ENCODE peak calls at places on chromosome 3, in six cellular contexts. One of them, this sample, is unnamed.

GRCh38 chr3:168671091-168671490 is 575.4 kb upstream of the GOLIM4 start:
- DNase-seq in NCI-H2081: peak
- DNase-seq in OCI-M1: peak
- DNase-seq in activated CD8-positive, alpha-beta memory T cell treated with anti-CD3 and anti-CD28 coated beads for 24 hours: no peak
- DNase-seq in fibroblast of pulmonary artery: no peak
- DNase-seq in kidney tubule cell: no peak
- DNase-seq in this sample: no peak

GRCh38 chr3:178950676-178951075 is 120.9 kb downstream of the ZMAT3 start:
- DNase-seq in NCI-H2081: no peak
- DNase-seq in OCI-M1: no peak
- DNase-seq in activated CD8-positive, alpha-beta memory T cell treated with anti-CD3 and anti-CD28 coated beads for 24 hours: no peak
- DNase-seq in fibroblast of pulmonary artery: peak
- DNase-seq in kidney tubule cell: peak
- DNase-seq in this sample: no peak

GRCh38 chr3:145716519-145716918 is 444.5 kb downstream of the PLOD2 start:
- DNase-seq in NCI-H2081: no peak
- DNase-seq in OCI-M1: no peak
- DNase-seq in activated CD8-positive, alpha-beta memory T cell treated with anti-CD3 and anti-CD28 coated beads for 24 hours: no peak
- DNase-seq in fibroblast of pulmonary artery: peak
- DNase-seq in kidney tubule cell: no peak
- DNase-seq in this sample: no peak

GRCh38 chr3:197337656-197338055 is 39.2 kb upstream of the DLG1 start:
- DNase-seq in NCI-H2081: no peak
- DNase-seq in OCI-M1: no peak
- DNase-seq in activated CD8-positive, alpha-beta memory T cell treated with anti-CD3 and anti-CD28 coated beads for 24 hours: no peak
- DNase-seq in fibroblast of pulmonary artery: no peak
- DNase-seq in kidney tubule cell: peak
- DNase-seq in this sample: no peak

GRCh38 chr3:150760431-150761200 is 2.4 kb downstream of the SIAH2 start:
- DNase-seq in NCI-H2081: no peak
- DNase-seq in OCI-M1: peak
- DNase-seq in activated CD8-positive, alpha-beta memory T cell treated with anti-CD3 and anti-CD28 coated beads for 24 hours: no peak
- DNase-seq in fibroblast of pulmonary artery: no peak
- DNase-seq in kidney tubule cell: no peak
- DNase-seq in this sample: no peak

GRCh38 chr3:71659758-71660666 is 65.2 kb downstream of the EIF4E3 start:
- DNase-seq in NCI-H2081: no peak
- DNase-seq in OCI-M1: no peak
- DNase-seq in activated CD8-positive, alpha-beta memory T cell treated with anti-CD3 and anti-CD28 coated beads for 24 hours: no peak
- DNase-seq in fibroblast of pulmonary artery: no peak
- DNase-seq in kidney tubule cell: no peak
- DNase-seq in this sample: no peak

GRCh38 chr3:65436580-65436979 is 602.1 kb downstream of the MAGI1 start:
- DNase-seq in NCI-H2081: peak
- DNase-seq in OCI-M1: peak
- DNase-seq in activated CD8-positive, alpha-beta memory T cell treated with anti-CD3 and anti-CD28 coated beads for 24 hours: no peak
- DNase-seq in fibroblast of pulmonary artery: peak
- DNase-seq in kidney tubule cell: peak
- DNase-seq in this sample: no peak

GRCh38 chr3:79184226-79184625 is 583.6 kb downstream of the ROBO1 start:
- DNase-seq in NCI-H2081: no peak
- DNase-seq in OCI-M1: peak
- DNase-seq in activated CD8-positive, alpha-beta memory T cell treated with anti-CD3 and anti-CD28 coated beads for 24 hours: no peak
- DNase-seq in fibroblast of pulmonary artery: no peak
- DNase-seq in kidney tubule cell: no peak
- DNase-seq in this sample: no peak

GRCh38 chr3:52310861-52311566 is 5.1 kb upstream of the DNAH1 start:
- DNase-seq in NCI-H2081: no peak
- DNase-seq in OCI-M1: no peak
- DNase-seq in activated CD8-positive, alpha-beta memory T cell treated with anti-CD3 and anti-CD28 coated beads for 24 hours: peak
- DNase-seq in fibroblast of pulmonary artery: no peak
- DNase-seq in kidney tubule cell: no peak
- DNase-seq in this sample: peak

GRCh38 chr3:4978259-4978965 is 825 bp upstream of the BHLHE40 start:
- DNase-seq in NCI-H2081: peak
- DNase-seq in OCI-M1: peak
- DNase-seq in activated CD8-positive, alpha-beta memory T cell treated with anti-CD3 and anti-CD28 coated beads for 24 hours: no peak
- DNase-seq in fibroblast of pulmonary artery: peak
- DNase-seq in kidney tubule cell: peak
- DNase-seq in this sample: peak

GRCh38 chr3:106913111-106913698 is 464.0 kb upstream of the CCDC54 start:
- DNase-seq in NCI-H2081: no peak
- DNase-seq in OCI-M1: no peak
- DNase-seq in activated CD8-positive, alpha-beta memory T cell treated with anti-CD3 and anti-CD28 coated beads for 24 hours: no peak
- DNase-seq in fibroblast of pulmonary artery: peak
- DNase-seq in kidney tubule cell: peak
- DNase-seq in this sample: no peak

GRCh38 chr3:3464131-3464530 is 284.6 kb upstream of the CRBN start:
- DNase-seq in NCI-H2081: no peak
- DNase-seq in OCI-M1: no peak
- DNase-seq in activated CD8-positive, alpha-beta memory T cell treated with anti-CD3 and anti-CD28 coated beads for 24 hours: no peak
- DNase-seq in fibroblast of pulmonary artery: no peak
- DNase-seq in kidney tubule cell: no peak
- DNase-seq in this sample: no peak

GRCh38 chr3:138124689-138125420 is 7.3 kb downstream of the A4GNT start:
- DNase-seq in NCI-H2081: no peak
- DNase-seq in OCI-M1: no peak
- DNase-seq in activated CD8-positive, alpha-beta memory T cell treated with anti-CD3 and anti-CD28 coated beads for 24 hours: no peak
- DNase-seq in fibroblast of pulmonary artery: peak
- DNase-seq in kidney tubule cell: no peak
- DNase-seq in this sample: no peak

GRCh38 chr3:104907507-104907906 is 459.2 kb upstream of the ALCAM start:
- DNase-seq in NCI-H2081: no peak
- DNase-seq in OCI-M1: no peak
- DNase-seq in activated CD8-positive, alpha-beta memory T cell treated with anti-CD3 and anti-CD28 coated beads for 24 hours: no peak
- DNase-seq in fibroblast of pulmonary artery: peak
- DNase-seq in kidney tubule cell: peak
- DNase-seq in this sample: no peak

GRCh38 chr3:177764377-177764912 is 567.2 kb upstream of the TBL1XR1 start:
- DNase-seq in NCI-H2081: no peak
- DNase-seq in OCI-M1: no peak
- DNase-seq in activated CD8-positive, alpha-beta memory T cell treated with anti-CD3 and anti-CD28 coated beads for 24 hours: no peak
- DNase-seq in fibroblast of pulmonary artery: peak
- DNase-seq in kidney tubule cell: no peak
- DNase-seq in this sample: no peak

GRCh38 chr3:117892431-117892841 is 1142.2 kb downstream of the IGSF11 start:
- DNase-seq in NCI-H2081: no peak
- DNase-seq in OCI-M1: no peak
- DNase-seq in activated CD8-positive, alpha-beta memory T cell treated with anti-CD3 and anti-CD28 coated beads for 24 hours: no peak
- DNase-seq in fibroblast of pulmonary artery: peak
- DNase-seq in kidney tubule cell: peak
- DNase-seq in this sample: no peak

GRCh38 chr3:64674591-64675076 is 13.2 kb downstream of the ADAMTS9 start:
- DNase-seq in NCI-H2081: no peak
- DNase-seq in OCI-M1: no peak
- DNase-seq in activated CD8-positive, alpha-beta memory T cell treated with anti-CD3 and anti-CD28 coated beads for 24 hours: no peak
- DNase-seq in fibroblast of pulmonary artery: no peak
- DNase-seq in kidney tubule cell: peak
- DNase-seq in this sample: no peak

GRCh38 chr3:50664959-50665602 is 9.6 kb upstream of the DOCK3 start:
- DNase-seq in NCI-H2081: no peak
- DNase-seq in OCI-M1: no peak
- DNase-seq in activated CD8-positive, alpha-beta memory T cell treated with anti-CD3 and anti-CD28 coated beads for 24 hours: peak
- DNase-seq in fibroblast of pulmonary artery: no peak
- DNase-seq in kidney tubule cell: no peak
- DNase-seq in this sample: no peak

GRCh38 chr3:17915341-17915740 is 172.9 kb upstream of the TBC1D5 start:
- DNase-seq in NCI-H2081: no peak
- DNase-seq in OCI-M1: peak
- DNase-seq in activated CD8-positive, alpha-beta memory T cell treated with anti-CD3 and anti-CD28 coated beads for 24 hours: no peak
- DNase-seq in fibroblast of pulmonary artery: no peak
- DNase-seq in kidney tubule cell: no peak
- DNase-seq in this sample: no peak

GRCh38 chr3:63774776-63775175 is 44.3 kb upstream of the C3orf49 start:
- DNase-seq in NCI-H2081: no peak
- DNase-seq in OCI-M1: no peak
- DNase-seq in activated CD8-positive, alpha-beta memory T cell treated with anti-CD3 and anti-CD28 coated beads for 24 hours: no peak
- DNase-seq in fibroblast of pulmonary artery: peak
- DNase-seq in kidney tubule cell: no peak
- DNase-seq in this sample: no peak

GRCh38 chr3:170357920-170358854 is 672 bp downstream of the SKIL start:
- DNase-seq in NCI-H2081: peak
- DNase-seq in OCI-M1: peak
- DNase-seq in activated CD8-positive, alpha-beta memory T cell treated with anti-CD3 and anti-CD28 coated beads for 24 hours: peak
- DNase-seq in fibroblast of pulmonary artery: peak
- DNase-seq in kidney tubule cell: peak
- DNase-seq in this sample: no peak

GRCh38 chr3:14989943-14990753 is 42.8 kb downstream of the NR2C2 start:
- DNase-seq in NCI-H2081: no peak
- DNase-seq in OCI-M1: no peak
- DNase-seq in activated CD8-positive, alpha-beta memory T cell treated with anti-CD3 and anti-CD28 coated beads for 24 hours: no peak
- DNase-seq in fibroblast of pulmonary artery: peak
- DNase-seq in kidney tubule cell: no peak
- DNase-seq in this sample: no peak

GRCh38 chr3:133488785-133489367 is 84.6 kb upstream of the CDV3 start:
- DNase-seq in NCI-H2081: no peak
- DNase-seq in OCI-M1: peak
- DNase-seq in activated CD8-positive, alpha-beta memory T cell treated with anti-CD3 and anti-CD28 coated beads for 24 hours: no peak
- DNase-seq in fibroblast of pulmonary artery: peak
- DNase-seq in kidney tubule cell: peak
- DNase-seq in this sample: no peak

GRCh38 chr3:64685800-64686445 is 1.9 kb downstream of the ADAMTS9 start:
- DNase-seq in NCI-H2081: peak
- DNase-seq in OCI-M1: no peak
- DNase-seq in activated CD8-positive, alpha-beta memory T cell treated with anti-CD3 and anti-CD28 coated beads for 24 hours: no peak
- DNase-seq in fibroblast of pulmonary artery: peak
- DNase-seq in kidney tubule cell: peak
- DNase-seq in this sample: no peak

This sample was measured in GM12891.